ENCODE peak calls at places on chromosomes 6 and 20, in nine cellular contexts. W, H, S, X, N, A, P, F and J are unnamed samples.

GRCh38 chr20:32325706-32326506 is 32.2 kb upstream of the ASXL1 start:
- DNase-seq in W (no peak), N (no peak), S (peak), F (no peak), X (no peak), A (no peak), P (no peak), H (peak), J (no peak)

GRCh38 chr6:35365599-35366596 is 23.5 kb downstream of the PPARD start:
- DNase-seq in A (no peak), N (no peak), S (no peak), W (no peak), H (no peak), F (no peak), X (no peak), P (no peak), J (no peak)

GRCh38 chr6:43798688-43799444 is 28.9 kb downstream of the VEGFA start:
- DNase-seq in F (peak), S (peak), X (no peak), N (peak), P (peak), W (peak), H (peak), A (peak), J (no peak)

GRCh38 chr6:21596379-21597242 is 3.1 kb downstream of the SOX4 start:
- DNase-seq in F (peak), W (peak), P (peak), X (no peak), H (peak), A (peak), S (peak), N (peak), J (peak)

GRCh38 chr20:40416274-40416673 is 272.8 kb downstream of the MAFB start:
- DNase-seq in P (no peak), A (no peak), N (no peak), W (no peak), S (no peak), X (no peak), H (no peak), F (no peak), J (no peak)

GRCh38 chr6:44278774-44279697 is 8.8 kb downstream of the TMEM151B start:
- DNase-seq in S (no peak), F (no peak), X (no peak), N (no peak), H (no peak), A (no peak), P (peak), W (no peak), J (no peak)

GRCh38 chr20:59814835-59815340 is 118.5 kb downstream of the SYCP2 start:
- DNase-seq in A (no peak), F (no peak), H (peak), N (no peak), X (no peak), W (no peak), S (no peak), P (no peak), J (peak)

GRCh38 chr6:36642913-36643817 is 35.3 kb upstream of the CDKN1A start:
- DNase-seq in P (peak), N (peak), S (peak), F (peak), H (peak), A (peak), W (peak), X (no peak), J (peak)

GRCh38 chr6:170402318-170403040 is 95.9 kb downstream of the FAM120B start:
- DNase-seq in W (no peak), S (no peak), A (no peak), H (no peak), F (no peak), N (no peak), X (no peak), P (no peak), J (no peak)

GRCh38 chr6:164795091-164795490 is 514.3 kb downstream of the C6orf118 start:
- DNase-seq in X (no peak), F (no peak), P (no peak), N (no peak), W (no peak), A (no peak), S (no peak), H (no peak), J (no peak)

GRCh38 chr20:47150403-47151152 is 205.9 kb downstream of the ZMYND8 start:
- DNase-seq in X (no peak), P (no peak), S (peak), H (peak), A (peak), W (peak), N (peak), F (no peak), J (no peak)

GRCh38 chr20:62603021-62603906 is 39.0 kb upstream of the SLCO4A1 start:
- DNase-seq in P (peak), S (peak), N (peak), W (peak), F (peak), H (peak), X (peak), A (peak), J (no peak)

GRCh38 chr6:80022803-80023202 is 18.4 kb downstream of the TTK start:
- DNase-seq in P (no peak), F (no peak), S (peak), H (no peak), N (no peak), W (no peak), X (no peak), A (no peak), J (no peak)

GRCh38 chr6:163999475-164000125 is 585.1 kb downstream of the QKI start:
- DNase-seq in F (no peak), X (no peak), P (no peak), H (no peak), N (no peak), S (no peak), A (no peak), W (no peak), J (no peak)

GRCh38 chr6:150142657-150143501 is at the start of gene PPP1R14C:
- DNase-seq in A (peak), P (peak), F (peak), S (no peak), H (no peak), W (peak), X (no peak), N (no peak), J (no peak)

GRCh38 chr6:24719125-24719931 is at the start of gene C6orf62:
- DNase-seq in S (peak), W (peak), X (peak), N (peak), F (no peak), H (no peak), P (peak), A (peak), J (no peak)

GRCh38 chr6:16205377-16206144 is 32.8 kb upstream of the GMPR start:
- DNase-seq in P (no peak), A (peak), H (peak), X (no peak), N (no peak), F (no peak), W (no peak), S (peak), J (no peak)

GRCh38 chr20:54251093-54251492 is 43.2 kb downstream of the PFDN4 start:
- DNase-seq in X (no peak), H (no peak), A (no peak), F (no peak), N (no peak), S (no peak), P (no peak), W (no peak), J (no peak)

GRCh38 chr20:44235702-44236101 is 11.4 kb upstream of the GDAP1L1 start:
- DNase-seq in F (no peak), N (no peak), X (no peak), H (no peak), S (no peak), P (no peak), A (no peak), W (no peak), J (no peak)

GRCh38 chr6:33206864-33207568 is 1.3 kb upstream of the RING1 start:
- DNase-seq in N (peak), F (no peak), H (peak), A (no peak), X (no peak), P (peak), W (no peak), S (peak), J (no peak)

GRCh38 chr6:33206027-33206863 is 1.8 kb downstream of the HSD17B8 start:
- DNase-seq in F (no peak), N (no peak), W (no peak), X (no peak), A (no peak), P (no peak), S (no peak), H (no peak), J (no peak)

GRCh38 chr6:33204165-33204414 is 365 bp upstream of the HSD17B8 start:
- DNase-seq in S (no peak), A (no peak), P (no peak), N (no peak), W (no peak), F (no peak), X (no peak), H (no peak), J (no peak)

GRCh38 chr6:33204415-33205171 is at the start of gene HSD17B8:
- DNase-seq in S (peak), A (peak), P (peak), H (peak), W (peak), X (peak), N (peak), F (peak), J (peak)

DNA sequence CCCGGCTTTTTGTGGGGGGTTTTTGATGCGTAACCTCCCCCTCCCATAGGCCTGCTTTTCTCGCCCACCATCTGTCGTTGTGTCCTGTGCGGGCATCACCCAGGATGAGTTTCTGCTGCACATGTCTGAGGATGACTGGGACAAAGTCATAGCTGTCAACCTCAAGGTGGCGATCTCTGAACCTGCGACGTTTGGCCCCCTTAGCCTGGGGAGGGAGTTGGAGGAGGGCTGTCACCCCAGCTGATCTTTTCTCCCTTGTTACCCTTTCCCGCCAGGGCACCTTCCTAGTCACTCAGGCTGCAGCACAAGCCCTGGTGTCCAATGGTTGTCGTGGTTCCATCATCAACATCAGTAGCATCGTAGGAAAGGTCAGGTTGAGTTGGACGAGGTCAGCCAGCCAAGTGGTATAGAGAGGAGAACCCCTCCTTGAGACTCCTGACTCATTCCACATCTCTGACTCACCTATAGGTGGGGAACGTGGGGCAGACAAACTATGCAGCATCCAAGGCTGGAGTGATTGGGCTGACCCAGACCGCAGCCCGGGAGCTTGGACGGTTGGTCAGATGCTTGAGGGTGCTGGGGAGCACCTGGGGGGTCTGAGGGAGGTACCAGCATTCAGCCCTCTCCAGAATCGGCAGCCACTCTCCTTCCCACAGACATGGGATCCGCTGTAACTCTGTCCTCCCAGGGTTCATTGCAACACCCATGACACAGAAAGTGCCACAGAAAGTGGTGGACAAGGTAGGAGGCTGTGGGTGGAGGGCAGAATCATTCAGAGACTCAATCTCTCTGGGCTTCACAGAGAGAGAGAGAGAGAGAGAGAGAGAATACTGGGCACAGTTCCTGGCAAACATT is 944 bp downstream of the HSD17B8 start:
- DNase-seq in F (no peak), W (peak), N (no peak), S (peak), H (peak), P (no peak), X (no peak), A (no peak), J (no peak)
- H3K4me3 ChIP-seq in F (peak), W (peak), N (peak), S (peak), H (peak), P (peak), X (peak), A (peak), J (peak)

GRCh38 chr6:6596929-6597328 is 8.4 kb downstream of the LY86 start:
- DNase-seq in A (no peak), S (no peak), H (no peak), P (no peak), N (no peak), F (no peak), X (no peak), W (no peak), J (no peak)
- H3K27ac ChIP-seq in A (peak), S (no peak), H (no peak), P (no peak), N (peak), F (no peak), X (no peak), W (peak), J (no peak)

DNA sequence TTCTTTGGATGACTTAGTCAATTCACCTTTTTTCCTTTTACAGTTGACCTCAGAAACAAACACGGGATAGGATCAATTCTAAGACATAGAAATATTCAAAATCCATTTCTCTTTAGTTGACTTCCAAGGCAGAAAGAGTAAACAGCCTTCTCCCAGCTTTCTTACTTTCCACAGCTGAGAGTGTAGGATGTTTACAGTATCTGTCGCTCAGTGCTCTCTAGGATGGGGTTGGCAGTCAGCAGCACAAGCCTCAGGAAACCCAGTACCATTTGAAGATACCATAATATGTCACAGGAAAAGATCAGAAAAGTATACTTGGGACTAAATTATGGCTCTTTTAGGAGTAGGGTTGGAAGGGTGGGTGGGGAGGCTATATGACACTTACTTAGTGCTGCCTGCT is 88.2 kb downstream of the OGFRL1 start:
- DNase-seq in A (no peak), F (no peak), W (no peak), H (no peak), N (no peak), P (no peak), S (peak), X (no peak), J (no peak)
- H3K4me3 ChIP-seq in A (no peak), F (no peak), W (no peak), H (no peak), N (no peak), P (no peak), S (no peak), X (no peak), J (no peak)

GRCh38 chr6:558959-559358 is 97.9 kb downstream of the HUS1B start:
- DNase-seq in X (no peak), A (no peak), P (no peak), W (no peak), F (no peak), N (peak), H (no peak), S (no peak), J (no peak)
- H3K27ac ChIP-seq in X (no peak), A (no peak), P (no peak), W (no peak), F (no peak), N (no peak), H (no peak), S (no peak), J (no peak)

DNA sequence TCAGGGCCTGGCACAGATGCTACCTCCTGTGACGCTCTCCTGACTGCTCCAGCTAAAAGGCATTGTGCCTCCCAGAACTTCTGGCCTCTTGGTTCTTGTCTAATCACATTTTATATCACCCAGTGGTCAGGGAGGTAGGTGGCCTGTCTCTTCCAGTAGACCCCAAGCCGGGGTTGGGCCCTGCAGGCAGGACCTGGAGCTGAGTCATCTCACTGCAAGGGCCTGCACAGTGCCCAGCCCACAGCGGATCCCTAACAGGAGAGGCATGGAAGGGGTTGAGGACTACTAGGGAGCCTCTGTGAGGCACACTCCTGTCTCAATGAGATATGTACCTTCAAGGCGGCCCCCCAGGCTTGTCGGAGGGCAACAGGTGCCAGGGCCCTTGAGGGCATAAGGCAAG is 6.4 kb downstream of the LEMD2 start:
- DNase-seq in A (no peak), P (no peak), S (no peak), W (no peak), N (no peak), F (no peak), H (no peak), X (no peak), J (no peak)
- H3K4me3 ChIP-seq in A (no peak), P (no peak), S (no peak), W (no peak), N (no peak), F (no peak), H (no peak), X (no peak), J (no peak)

GRCh38 chr20:64080813-64081619 is 1.1 kb downstream of the OPRL1 start:
- DNase-seq in X (no peak), F (no peak), W (no peak), H (no peak), A (no peak), P (no peak), S (no peak), N (no peak), J (no peak)

GRCh38 chr20:64083380-64084208 is 604 bp downstream of the LKAAEAR1 start:
- DNase-seq in X (peak), F (peak), S (peak), H (peak), N (peak), W (peak), P (peak), A (peak), J (no peak)

GRCh38 chr20:64082821-64083379 is 1.3 kb downstream of the LKAAEAR1 start:
- DNase-seq in H (no peak), F (no peak), A (no peak), P (no peak), X (no peak), S (no peak), N (no peak), W (no peak), J (no peak)

GRCh38 chr20:64081620-64081964 is 1.7 kb downstream of the OPRL1 start:
- DNase-seq in N (no peak), X (no peak), H (no peak), S (no peak), P (no peak), W (no peak), A (no peak), F (no peak), J (no peak)

DNA sequence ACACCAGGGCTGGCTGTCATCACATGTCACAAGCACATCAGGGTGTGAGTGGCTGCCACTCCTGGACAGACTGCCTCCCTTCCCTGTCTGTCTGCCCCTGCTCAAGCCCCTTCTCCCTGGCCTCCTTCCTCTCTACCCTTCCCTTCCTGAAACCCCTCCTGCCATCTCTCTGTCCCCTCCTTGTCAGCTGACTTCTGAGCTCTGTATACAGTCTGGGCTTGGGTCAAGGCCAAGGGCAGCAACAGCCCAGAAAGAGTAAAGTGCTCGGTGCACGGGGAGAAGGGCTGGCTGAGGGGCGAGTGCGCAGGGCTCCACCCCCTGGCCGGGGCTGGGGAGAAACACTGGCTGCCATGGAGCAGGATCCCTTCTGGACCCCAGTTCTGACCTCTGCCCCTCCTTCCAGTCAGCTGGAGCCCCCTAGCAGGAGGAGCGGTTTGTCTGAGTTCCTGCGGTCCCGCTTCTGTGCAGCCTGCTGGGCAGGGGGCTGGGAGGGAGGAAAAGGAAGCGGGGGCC is 2.0 kb downstream of the LKAAEAR1 start:
- DNase-seq in A (no peak), N (no peak), S (no peak), X (no peak), H (no peak), P (no peak), F (no peak), W (no peak), J (no peak)
- H3K27ac ChIP-seq in A (no peak), N (no peak), S (no peak), X (no peak), H (no peak), P (no peak), F (no peak), W (no peak), J (no peak)

GRCh38 chr6:108166664-108167448 is 1.0 kb downstream of the NR2E1 start:
- DNase-seq in P (no peak), S (no peak), H (no peak), A (no peak), W (no peak), X (no peak), N (no peak), F (no peak), J (no peak)

GRCh38 chr6:108168501-108168979 is 2.7 kb downstream of the NR2E1 start:
- DNase-seq in A (peak), S (no peak), H (no peak), X (no peak), F (peak), P (peak), W (no peak), N (peak), J (no peak)

GRCh38 chr6:108165714-108166663 is at the start of gene NR2E1:
- DNase-seq in S (peak), N (no peak), A (no peak), H (no peak), F (no peak), P (no peak), W (no peak), X (no peak), J (no peak)

GRCh38 chr6:108168026-108168463 is 2.2 kb downstream of the NR2E1 start:
- DNase-seq in N (no peak), H (no peak), W (no peak), P (no peak), S (no peak), A (no peak), F (no peak), X (no peak), J (no peak)

GRCh38 chr6:108167449-108167903 is 1.7 kb downstream of the NR2E1 start:
- DNase-seq in W (no peak), S (no peak), X (no peak), N (no peak), F (no peak), P (no peak), A (no peak), H (no peak), J (no peak)
- H3K4me3 ChIP-seq in W (no peak), S (no peak), X (no peak), N (no peak), F (no peak), P (no peak), A (no peak), H (no peak), J (peak)

DNA sequence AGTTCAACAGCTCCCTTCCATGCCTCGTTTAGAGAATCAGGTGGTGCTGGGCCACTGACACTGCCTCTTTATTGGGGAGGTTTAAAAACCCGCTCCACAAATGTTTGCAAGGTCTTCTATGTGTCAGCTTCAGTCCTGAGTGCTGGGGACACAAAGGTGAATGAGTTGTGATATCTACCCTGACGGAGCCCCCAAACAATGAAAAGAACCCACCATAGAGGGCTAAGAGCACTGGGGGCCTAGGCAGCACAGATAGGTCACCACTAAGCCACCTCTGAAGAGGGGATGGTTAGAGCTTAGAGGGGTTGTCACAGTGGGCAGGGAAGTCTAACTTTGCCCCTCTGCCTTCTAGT is 22.0 kb downstream of the MAP1LC3A start:
- DNase-seq in N (no peak), P (no peak), W (no peak), H (peak), F (no peak), A (no peak), X (no peak), S (no peak), J (peak)
- H3K27ac ChIP-seq in N (no peak), P (no peak), W (no peak), H (no peak), F (no peak), A (no peak), X (peak), S (no peak), J (peak)